ENCODE peak calls at places on chromosomes 16 and 17, in four cellular contexts. N is adipocyte, I is astrocyte, Q is sigmoid colon. X is an unnamed sample. For H3K36me3, the result is how much of the 10 kb centered on the place peaks cover.

GRCh38 chr17:12789075-12789975 is at the start of gene ARHGAP44:
- DNase-seq in N (peak), I (peak), Q (peak), X (peak)

GRCh38 chr16:15509593-15510520 is 75.5 kb downstream of the BMERB1 start:
- DNase-seq in N (no peak), I (peak), Q (no peak), X (no peak)

GRCh38 chr16:67613808-67614207 is 31.1 kb upstream of the CARMIL2 start:
- DNase-seq in N (no peak), I (no peak), Q (peak), X (peak)

GRCh38 chr17:77570565-77570898 is 388.0 kb upstream of the TNRC6C start:
- DNase-seq in N (no peak), I (no peak), Q (no peak), X (no peak)

GRCh38 chr17:680554-680953 is 34.1 kb downstream of the VPS53 start:
- DNase-seq in N (no peak), I (no peak), Q (no peak), X (no peak)

GRCh38 chr17:66964930-66965800 is 658 bp downstream of the CACNG4 start:
- DNase-seq in N (peak), I (no peak), Q (no peak), X (peak)

GRCh38 chr17:79154951-79155557 is 80.4 kb downstream of the ENGASE start:
- DNase-seq in N (no peak), I (no peak), Q (no peak), X (no peak)

GRCh38 chr17:81812571-81813370 is 8.8 kb downstream of the GCGR start:
- DNase-seq in N (no peak), I (no peak), Q (no peak), X (no peak)

GRCh38 chr16:27267037-27267677 is 1.4 kb downstream of the NSMCE1 start:
- DNase-seq in N (no peak), I (no peak), Q (no peak), X (no peak)

GRCh38 chr16:14489460-14489859 is 140.6 kb downstream of the PARN start:
- DNase-seq in N (no peak), I (no peak), Q (no peak), X (peak)

GRCh38 chr16:12089492-12090161 is 113.1 kb downstream of the SNX29 start:
- DNase-seq in N (no peak), I (peak), Q (peak), X (no peak)

GRCh38 chr16:80981103-80981502 is 25.6 kb downstream of the CMC2 start:
- DNase-seq in N (no peak), I (no peak), Q (no peak), X (no peak)

GRCh38 chr17:74768069-74768762 is 7.9 kb downstream of the NAT9 start:
- DNase-seq in N (no peak), I (peak), Q (peak), X (peak)

GRCh38 chr16:88527186-88527936 is 42.8 kb upstream of the ZC3H18 start:
- DNase-seq in N (peak), I (peak), Q (peak), X (peak)

GRCh38 chr17:44777394-44778348 is 18.9 kb downstream of the ADAM11 start:
- DNase-seq in N (no peak), I (no peak), Q (no peak), X (no peak)

GRCh38 chr17:12037970-12038369 is 17.3 kb downstream of the MAP2K4 start:
- DNase-seq in N (no peak), I (no peak), Q (no peak), X (no peak)

GRCh38 chr16:67713647-67714273 is 5.4 kb downstream of the GFOD2 start:
- DNase-seq in N (no peak), I (no peak), Q (no peak), X (no peak)

GRCh38 chr16:4011225-4011939 is 104.9 kb downstream of the ADCY9 start:
- DNase-seq in N (no peak), I (no peak), Q (no peak), X (no peak)

GRCh38 chr16:20042848-20043247 is 30.8 kb downstream of the GPR139 start:
- DNase-seq in N (no peak), I (no peak), Q (no peak), X (no peak)

GRCh38 chr16:86968866-86969265 is 348.3 kb downstream of the C16orf95 start:
- DNase-seq in N (no peak), I (no peak), Q (no peak), X (no peak)

GRCh38 chr16:66467611-66468010 is 40.5 kb downstream of the BEAN1 start:
- DNase-seq in N (no peak), I (no peak), Q (peak), X (no peak)

GRCh38 chr16:4176794-4177438 is 60.7 kb upstream of the ADCY9 start:
- DNase-seq in N (peak), I (peak), Q (no peak), X (peak)

GRCh38 chr16:27220527-27220926 is 17.2 kb downstream of the KDM8 start:
- DNase-seq in N (no peak), I (no peak), Q (no peak), X (no peak)

GRCh38 chr17:42564815-42565522 is 1.9 kb upstream of the MLX start:
- DNase-seq in N (no peak), I (no peak), Q (no peak), X (no peak)

GRCh38 chr16:55222436-55222835 is 101.6 kb upstream of the IRX6 start:
- DNase-seq in N (no peak), I (no peak), Q (no peak), X (no peak)

GRCh38 chr17:35089846-35090193 is 26.3 kb upstream of the RFFL start:
- DNase-seq in N (peak), I (no peak), Q (no peak), X (peak)

GRCh38 chr16:14511798-14512131 is 118.3 kb downstream of the PARN start:
- DNase-seq in N (no peak), I (no peak), Q (no peak), X (no peak)

GRCh38 chr17:78357687-78358537 is 2.0 kb downstream of the SOCS3 start:
- DNase-seq in N (no peak), I (no peak), Q (no peak), X (no peak)

GRCh38 chr17:17701658-17702057 is 20.4 kb downstream of the RAI1 start:
- DNase-seq in N (no peak), I (no peak), Q (no peak), X (no peak)

GRCh38 chr17:58319181-58320162 is 9.1 kb downstream of the TSPOAP1 start:
- DNase-seq in N (no peak), I (no peak), Q (peak), X (no peak)
- H3K36me3 ChIP-seq in N (under half), I (under half), Q (under half), X (under half)

DNA sequence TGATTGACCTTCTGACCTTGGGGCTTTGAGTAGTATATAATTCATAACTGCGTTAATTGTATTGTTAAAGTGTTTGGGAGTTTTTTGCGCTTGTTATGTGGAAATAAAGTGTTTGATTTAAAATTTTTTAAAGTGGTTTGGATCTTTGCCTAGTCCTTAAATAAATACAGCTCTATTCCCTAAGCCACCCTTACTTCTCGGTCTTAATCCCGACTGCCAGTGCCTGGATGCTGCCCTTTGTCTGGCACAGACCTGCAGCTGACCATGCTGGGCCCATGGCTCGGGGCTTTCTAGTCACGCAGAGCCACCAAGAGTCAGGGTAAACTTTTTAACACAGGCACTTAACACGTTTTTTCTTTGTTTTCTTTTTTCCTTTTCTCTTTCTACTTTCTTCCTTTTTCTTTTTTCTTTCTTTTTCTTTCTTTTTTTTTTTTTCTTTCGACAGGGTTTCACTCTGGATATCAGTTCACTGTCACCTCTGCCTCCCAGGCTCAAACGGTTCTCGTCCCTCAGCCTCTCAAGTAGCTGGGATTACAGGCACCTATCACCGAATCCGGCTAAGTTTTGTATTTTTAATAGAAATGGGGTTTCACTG is 19.6 kb upstream of the SLC5A11 start:
- DNase-seq in N (no peak), I (no peak), Q (no peak), X (no peak)
- H3K36me3 ChIP-seq in N (half or more), I (under half), Q (half or more), X (under half)

DNA sequence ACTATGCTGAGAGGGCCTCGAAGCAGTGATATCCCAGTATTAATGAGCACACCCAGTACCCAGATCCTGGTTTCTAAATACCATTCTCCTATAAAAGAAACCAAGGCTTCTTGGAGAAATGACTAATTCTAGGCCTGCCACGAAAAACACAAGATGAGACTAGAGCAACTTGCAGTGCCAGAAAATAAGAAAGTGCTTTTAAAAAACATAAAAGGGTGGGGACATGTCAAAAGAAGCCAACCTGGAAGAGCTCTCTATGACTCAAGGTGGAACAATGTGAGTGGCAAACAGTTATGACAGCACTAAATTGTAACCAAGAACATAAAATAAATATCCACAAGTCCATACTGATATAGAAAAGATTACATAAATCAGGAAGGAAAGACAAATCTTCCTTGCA is 153.2 kb upstream of the KCNJ18 start:
- DNase-seq in N (peak), I (peak), Q (no peak), X (peak)
- H3K36me3 ChIP-seq in N (under half), I (under half), Q (under half), X (half or more)

GRCh38 chr16:28938721-28939120 is 7.0 kb downstream of the CD19 start:
- DNase-seq in N (no peak), I (no peak), Q (no peak), X (no peak)

GRCh38 chr16:28935924-28936783 is 4.4 kb downstream of the CD19 start:
- DNase-seq in N (peak), I (peak), Q (peak), X (peak)

GRCh38 chr16:28936784-28937155 is 5.0 kb downstream of the CD19 start:
- DNase-seq in N (no peak), I (no peak), Q (no peak), X (no peak)

GRCh38 chr16:28935333-28935732 is 3.6 kb downstream of the CD19 start:
- DNase-seq in N (no peak), I (no peak), Q (no peak), X (no peak)

GRCh38 chr16:28937222-28937876 is 5.6 kb downstream of the CD19 start:
- DNase-seq in N (no peak), I (no peak), Q (no peak), X (no peak)
- H3K36me3 ChIP-seq in N (under half), I (under half), Q (under half), X (under half)

GRCh38 chr17:49616546-49617205 is 41.0 kb downstream of the NXPH3 start:
- DNase-seq in N (peak), I (peak), Q (peak), X (no peak)
- H3K36me3 ChIP-seq in N (half or more), I (under half), Q (half or more), X (under half)